ENCODE peak calls at places on chromosomes 16 and 17, in six cellular contexts. Z is progenitor cell of endocrine pancreas, H is omental fat pad, V is PC-9, M is AG04450, U is lung. S is an unnamed sample.

GRCh38 chr17:916315-916714 is 63.3 kb downstream of the NXN start:
- DNase-seq in Z (no peak), H (no peak), V (no peak), M (no peak), U (no peak), S (no peak)

GRCh38 chr16:69626256-69626655 is 60.5 kb downstream of the NFAT5 start:
- DNase-seq in Z (no peak), H (no peak), V (no peak), M (no peak), U (no peak), S (no peak)

GRCh38 chr17:1787301-1787902 is 25.5 kb downstream of the SERPINF1 start:
- DNase-seq in Z (no peak), H (no peak), V (peak; percentile 76), M (peak; percentile 77), U (no peak), S (peak; percentile 85)

GRCh38 chr17:66240630-66241029 is 11.4 kb upstream of the APOH start:
- DNase-seq in Z (no peak), H (no peak), V (peak; percentile 73), M (no peak), U (no peak), S (peak; percentile 24)

GRCh38 chr16:54748611-54749190 is 182.0 kb upstream of the IRX5 start:
- DNase-seq in Z (no peak), H (no peak), V (no peak), M (no peak), U (no peak), S (no peak)

GRCh38 chr16:89170346-89171215 is 967 bp upstream of the CDH15 start:
- DNase-seq in Z (peak; percentile 53), H (no peak), V (peak; percentile 58), M (no peak), U (peak; percentile 74), S (no peak)

GRCh38 chr17:60323754-60324153 is 68.2 kb downstream of the USP32 start:
- DNase-seq in Z (no peak), H (no peak), V (no peak), M (no peak), U (no peak), S (no peak)

GRCh38 chr16:68289621-68290329 is 21.0 kb downstream of the SLC7A6OS start:
- DNase-seq in Z (no peak), H (no peak), V (no peak), M (no peak), U (no peak), S (peak; percentile 23)

GRCh38 chr16:85959686-85960085 is 60.7 kb downstream of the IRF8 start:
- DNase-seq in Z (no peak), H (no peak), V (no peak), M (no peak), U (no peak), S (no peak)

GRCh38 chr17:31724619-31725018 is 134.4 kb downstream of the COPRS start:
- DNase-seq in Z (no peak), H (no peak), V (no peak), M (no peak), U (no peak), S (no peak)

GRCh38 chr17:57689254-57689653 is 55.8 kb downstream of the CCDC182 start:
- DNase-seq in Z (no peak), H (no peak), V (no peak), M (no peak), U (no peak), S (no peak)

GRCh38 chr17:69246726-69247375 is 18.2 kb upstream of the ABCA10 start:
- DNase-seq in Z (no peak), H (no peak), V (no peak), M (no peak), U (no peak), S (no peak)

GRCh38 chr16:203246-203645 is 23.0 kb downstream of the HBQ1 start:
- DNase-seq in Z (no peak), H (no peak), V (no peak), M (no peak), U (no peak), S (no peak)

GRCh38 chr16:10205688-10206087 is 23.5 kb upstream of the GRIN2A start:
- DNase-seq in Z (no peak), H (no peak), V (no peak), M (no peak), U (no peak), S (no peak)

GRCh38 chr17:34382586-34383224 is 19.7 kb upstream of the CCL1 start:
- DNase-seq in Z (no peak), H (no peak), V (no peak), M (no peak), U (no peak), S (no peak)

GRCh38 chr16:71723537-71724319 is 773 bp downstream of the PHLPP2 start:
- DNase-seq in Z (peak; percentile 73), H (peak; percentile 39), V (peak; percentile 60), M (no peak), U (peak; percentile 69), S (no peak)

GRCh38 chr17:40779181-40779909 is 3.0 kb downstream of the KRT27 start:
- DNase-seq in Z (no peak), H (no peak), V (no peak), M (no peak), U (peak; percentile 70), S (no peak)

GRCh38 chr16:89843409-89844350 is 15.4 kb downstream of the SPIRE2 start:
- DNase-seq in Z (no peak), H (no peak), V (no peak), M (no peak), U (no peak), S (no peak)

GRCh38 chr16:56560447-56560846 is 4.4 kb upstream of the MT4 start:
- DNase-seq in Z (no peak), H (no peak), V (no peak), M (no peak), U (no peak), S (no peak)

GRCh38 chr16:11757671-11758545 is 15.3 kb upstream of the TXNDC11 start:
- DNase-seq in Z (no peak), H (no peak), V (no peak), M (peak; percentile 26), U (no peak), S (no peak)

GRCh38 chr17:57324060-57324459 is 67.7 kb downstream of the MSI2 start:
- DNase-seq in Z (no peak), H (no peak), V (no peak), M (no peak), U (no peak), S (no peak)

GRCh38 chr16:10897134-10897533 is 20.1 kb downstream of the CIITA start:
- DNase-seq in Z (no peak), H (no peak), V (no peak), M (no peak), U (no peak), S (no peak)

GRCh38 chr16:6701096-6701495 is 631.5 kb upstream of the RBFOX1 start:
- DNase-seq in Z (no peak), H (no peak), V (no peak), M (no peak), U (no peak), S (no peak)

GRCh38 chr17:75412455-75413317 is 7.2 kb upstream of the GRB2 start:
- DNase-seq in Z (peak; percentile 51), H (peak; percentile 64), V (peak; percentile 43), M (peak; percentile 46), U (peak; percentile 68), S (no peak)

GRCh38 chr17:76384987-76385891 is 830 bp downstream of the SPHK1 start:
- DNase-seq in Z (no peak), H (peak; percentile 68), V (peak; percentile 40), M (no peak), U (no peak), S (no peak)

GRCh38 chr16:56289412-56289811 is 98.1 kb downstream of the GNAO1 start:
- DNase-seq in Z (no peak), H (no peak), V (no peak), M (no peak), U (no peak), S (no peak)

GRCh38 chr16:89191033-89191900 is 9.1 kb downstream of the SLC22A31 start:
- DNase-seq in Z (peak; percentile 8), H (no peak), V (no peak), M (no peak), U (no peak), S (no peak)

GRCh38 chr17:14321476-14321949 is 20.6 kb downstream of the HS3ST3B1 start:
- DNase-seq in Z (no peak), H (no peak), V (no peak), M (no peak), U (no peak), S (no peak)

GRCh38 chr17:38450699-38451029 is 22.4 kb downstream of the ARHGAP23 start:
- DNase-seq in Z (no peak), H (no peak), V (no peak), M (no peak), U (no peak), S (no peak)

GRCh38 chr16:3702082-3702481 is 15.2 kb downstream of the TRAP1 start:
- DNase-seq in Z (no peak), H (no peak), V (no peak), M (no peak), U (no peak), S (no peak)
- TF ChIP-seq CTCF in Z (no peak), H (no peak), V (no peak), M (no peak), U (no peak), S (no peak)

DNA sequence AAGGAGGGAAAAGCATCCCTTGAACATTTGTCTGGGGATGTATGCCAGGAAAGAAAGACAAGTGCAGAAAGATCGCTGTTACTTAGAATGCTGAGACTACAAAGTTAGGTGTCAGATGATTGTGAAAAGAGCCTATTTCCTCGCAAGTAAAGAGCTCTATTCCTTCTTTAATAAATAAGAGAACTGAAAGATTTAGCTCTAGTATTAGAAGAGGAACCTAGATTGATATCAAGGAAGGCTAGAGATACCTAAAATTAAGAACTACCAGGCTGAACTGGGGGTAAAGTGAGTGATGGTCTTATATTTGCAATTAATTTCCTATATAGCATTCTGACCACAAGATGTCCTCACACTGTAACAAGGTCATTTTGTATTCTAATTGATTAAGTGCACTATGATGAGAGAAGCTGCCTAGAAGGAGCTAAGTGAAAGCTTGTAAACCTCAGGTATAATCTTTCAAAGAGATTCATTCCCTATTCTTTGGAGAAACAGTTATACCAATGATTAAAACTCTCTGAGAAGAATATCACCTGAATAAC is 62.3 kb downstream of the SSH2 start:
- DNase-seq in Z (no peak), H (no peak), V (no peak), M (no peak), U (no peak), S (no peak)
- TF ChIP-seq CTCF in Z (no peak), H (no peak), V (peak; percentile 46), M (peak; percentile 22), U (no peak), S (peak; percentile 9)

GRCh38 chr16:50023626-50024025 is 1.4 kb upstream of the CNEP1R1 start:
- DNase-seq in Z (no peak), H (no peak), V (no peak), M (no peak), U (no peak), S (no peak)

GRCh38 chr16:50024684-50025543 is at the start of gene CNEP1R1:
- DNase-seq in Z (peak; percentile 90), H (peak; percentile 80), V (peak; percentile 88), M (peak; percentile 93), U (peak; percentile 94), S (peak; percentile 87)

GRCh38 chr16:50024207-50024606 is 818 bp upstream of the CNEP1R1 start:
- DNase-seq in Z (no peak), H (no peak), V (no peak), M (no peak), U (no peak), S (no peak)

GRCh38 chr16:50025544-50025931 is 513 bp downstream of the CNEP1R1 start:
- DNase-seq in Z (no peak), H (no peak), V (no peak), M (no peak), U (no peak), S (no peak)

GRCh38 chr16:50021509-50021908 is 3.5 kb upstream of the CNEP1R1 start:
- DNase-seq in Z (no peak), H (no peak), V (no peak), M (no peak), U (no peak), S (no peak)
- TF ChIP-seq CTCF in Z (peak; percentile 23), H (no peak), V (no peak), M (no peak), U (no peak), S (peak; percentile 22)

GRCh38 chr17:16304832-16305231 is 48.4 kb downstream of the CENPV start:
- DNase-seq in Z (no peak), H (no peak), V (no peak), M (no peak), U (no peak), S (no peak)
- TF ChIP-seq CTCF in Z (peak; percentile 63), H (no peak), V (peak; percentile 50), M (peak; percentile 72), U (no peak), S (peak; percentile 50)

S was measured in AG09309.